ENCODE peak calls at places on chromosomes 12 and 14, in ten cellular contexts. M is HCT116, E is tibial nerve, P is spleen, T is adrenal gland, V is GM12891, S is NB4, D is lower leg skin, X is right lobe of liver, R is transverse colon. L is an unnamed sample.

GRCh38 chr12:51371295-51371953 is 19.8 kb downstream of the GALNT6 start:
- DNase-seq in V (no peak), M (peak; percentile 71), D (no peak), X (peak; percentile 93), T (peak; percentile 94), P (no peak), E (peak; percentile 48), S (peak; percentile 53), R (peak; percentile 15), L (no peak)

GRCh38 chr14:68816183-68816942 is 23.5 kb upstream of the ZFP36L1 start:
- DNase-seq in X (peak; percentile 92), E (peak; percentile 85), D (peak; percentile 98), V (peak; percentile 93), S (peak; percentile 84), P (peak; percentile 99), R (peak; percentile 92), T (peak; percentile 88), M (no peak), L (peak; percentile 95)

GRCh38 chr14:46053221-46053620 is 598.4 kb downstream of the RPL10L start:
- DNase-seq in E (no peak), V (no peak), M (no peak), P (no peak), D (no peak), S (no peak), R (no peak), T (no peak), X (no peak), L (no peak)

GRCh38 chr12:117836999-117837736 is 131.6 kb downstream of the KSR2 start:
- DNase-seq in V (peak; percentile 50), M (peak; percentile 39), T (peak; percentile 57), S (peak; percentile 80), P (peak; percentile 87), X (peak; percentile 74), E (peak; percentile 86), R (peak; percentile 82), D (peak; percentile 96), L (peak; percentile 80)

GRCh38 chr14:68089146-68089715 is 269.7 kb downstream of the RAD51B start:
- DNase-seq in P (no peak), T (no peak), M (peak; percentile 86), D (no peak), X (no peak), S (no peak), V (no peak), E (no peak), R (no peak), L (no peak)

GRCh38 chr12:19432309-19433170 is 6.8 kb upstream of the AEBP2 start:
- DNase-seq in M (no peak), P (no peak), V (no peak), S (no peak), E (no peak), X (no peak), R (no peak), D (no peak), T (no peak), L (no peak)

GRCh38 chr14:68986926-68987652 is 8.0 kb upstream of the ACTN1 start:
- DNase-seq in T (no peak), R (no peak), V (no peak), S (no peak), P (no peak), D (no peak), X (no peak), M (no peak), E (no peak), L (no peak)

GRCh38 chr12:71662861-71663560 is 637 bp downstream of the ZFC3H1 start:
- DNase-seq in M (no peak), T (peak; percentile 65), P (peak; percentile 94), R (peak; percentile 73), X (peak; percentile 70), V (peak; percentile 8), S (peak; percentile 78), E (peak; percentile 32), D (peak; percentile 93), L (peak; percentile 86)

GRCh38 chr12:90280033-90280432 is 571.4 kb upstream of the ATP2B1 start:
- DNase-seq in S (peak; percentile 44), T (no peak), R (no peak), V (no peak), E (no peak), P (no peak), D (no peak), X (no peak), M (no peak), L (no peak)

GRCh38 chr12:27732281-27732680 is 21.6 kb downstream of the MRPS35 start:
- DNase-seq in S (peak; percentile 47), V (no peak), D (no peak), X (peak; percentile 67), R (no peak), T (no peak), M (no peak), E (no peak), P (no peak), L (peak; percentile 22)

GRCh38 chr14:99157676-99158075 is 114.3 kb downstream of the BCL11B start:
- DNase-seq in T (no peak), M (no peak), X (no peak), V (no peak), R (no peak), P (no peak), S (no peak), E (no peak), D (peak; percentile 48), L (no peak)

GRCh38 chr12:106301611-106302321 is 767 bp upstream of the TCP11L2 start:
- DNase-seq in D (peak; percentile 91), E (peak; percentile 44), P (peak; percentile 89), S (peak; percentile 77), R (peak; percentile 88), T (peak; percentile 37), M (no peak), X (peak; percentile 56), V (peak; percentile 21), L (peak; percentile 99)

GRCh38 chr12:67658486-67658885 is 9.9 kb downstream of the DYRK2 start:
- DNase-seq in D (no peak), M (no peak), S (no peak), X (no peak), V (no peak), R (no peak), P (no peak), E (no peak), T (no peak), L (no peak)

GRCh38 chr14:61585598-61586538 is 109.4 kb upstream of the HIF1A start:
- DNase-seq in S (no peak), T (peak; percentile 94), V (no peak), X (peak; percentile 66), R (peak; percentile 58), M (no peak), P (peak; percentile 84), D (peak; percentile 87), E (peak; percentile 55), L (no peak)

GRCh38 chr14:95537298-95538089 is 2.6 kb downstream of the GLRX5 start:
- DNase-seq in P (no peak), E (no peak), M (no peak), X (peak; percentile 74), D (no peak), V (no peak), S (no peak), T (peak; percentile 43), R (no peak), L (peak; percentile 58)

GRCh38 chr12:122079038-122079531 is 529 bp downstream of the MLXIP start:
- DNase-seq in V (no peak), P (peak; percentile 89), R (peak; percentile 43), S (peak; percentile 74), X (peak; percentile 74), T (peak; percentile 39), E (no peak), D (no peak), M (no peak), L (peak; percentile 84)

GRCh38 chr14:94532462-94532861 is 23.2 kb upstream of the SERPINA12 start:
- DNase-seq in V (no peak), X (no peak), R (no peak), E (no peak), M (no peak), D (no peak), P (no peak), S (no peak), T (no peak), L (no peak)

GRCh38 chr12:31896514-31897039 is 62.6 kb upstream of the RESF1 start:
- DNase-seq in D (peak; percentile 85), M (no peak), E (peak; percentile 32), S (peak; percentile 96), T (peak; percentile 48), R (peak; percentile 73), P (peak; percentile 77), X (no peak), V (peak; percentile 61), L (peak; percentile 57)
- TF ChIP-seq POLR2A in D (no peak), M (no peak), E (no peak), S (no peak), T (no peak), R (no peak), P (no peak), X (no peak), V (peak; percentile 77), L (peak; percentile 26)

GRCh38 chr12:13790317-13790716 is 191.1 kb downstream of the GRIN2B start:
- DNase-seq in T (no peak), P (no peak), V (no peak), S (no peak), X (no peak), E (no peak), D (no peak), R (no peak), M (no peak), L (no peak)
- TF ChIP-seq POLR2A in T (no peak), P (no peak), V (no peak), S (no peak), X (no peak), E (no peak), D (no peak), R (no peak), M (no peak), L (no peak)

DNA sequence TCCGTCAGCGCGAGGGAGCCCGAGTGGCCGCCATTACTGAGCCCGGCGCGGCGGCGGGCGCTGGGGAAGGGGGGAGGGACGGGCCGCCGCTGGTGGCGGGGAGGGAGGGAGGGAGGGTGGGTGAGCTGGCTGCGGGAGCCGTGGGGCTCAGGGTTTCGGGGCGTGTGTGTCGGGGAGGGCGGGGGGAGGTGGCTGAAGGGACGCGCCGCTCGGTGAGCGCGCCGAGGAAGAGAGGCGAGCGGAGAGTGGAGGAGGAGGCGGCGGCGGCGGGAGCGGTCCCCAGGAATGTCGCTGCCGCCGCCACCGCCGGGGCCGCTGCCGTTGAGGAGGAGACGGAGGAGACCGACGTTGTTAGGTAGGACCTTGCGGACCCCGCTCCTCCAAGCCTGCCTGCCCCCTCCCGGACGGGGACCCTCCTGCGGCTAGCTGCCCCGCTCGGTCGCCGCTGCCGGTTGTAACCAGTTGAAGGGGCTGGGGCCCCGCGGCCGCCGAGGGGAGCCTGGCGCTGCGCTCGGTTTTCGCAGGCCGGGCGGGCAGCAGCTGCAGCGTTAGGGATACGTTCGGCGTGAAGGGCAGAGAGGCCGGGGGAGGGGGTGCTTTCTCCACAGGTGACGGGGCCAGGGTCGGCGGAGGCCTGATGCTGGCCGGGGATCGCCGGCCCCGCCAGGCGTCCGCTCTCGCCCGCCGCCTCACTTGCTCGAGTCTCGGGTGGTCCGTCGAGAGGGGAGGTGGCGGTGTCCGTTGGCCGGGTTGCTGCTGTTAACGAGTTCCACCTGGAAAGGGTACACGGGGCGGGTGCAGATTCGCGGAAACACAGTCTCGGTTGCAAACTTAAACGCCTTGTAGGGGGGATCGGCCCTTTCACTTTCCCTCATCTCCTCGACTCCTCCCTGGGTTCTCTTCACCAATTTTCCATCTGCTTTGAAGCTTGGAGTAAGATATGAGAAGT is at the start of gene ARHGAP5:
- DNase-seq in R (peak; percentile 51), E (no peak), T (no peak), V (peak; percentile 13), X (no peak), S (peak; percentile 37), M (no peak), D (peak; percentile 90), P (peak; percentile 94), L (peak; percentile 71)
- TF ChIP-seq POLR2A in R (peak; percentile 73), E (no peak), T (peak; percentile 24), V (no peak), X (peak; percentile 17), S (no peak), M (no peak), D (no peak), P (no peak), L (peak; percentile 47)

GRCh38 chr12:31590730-31591307 is at the start of gene DENND5B:
- DNase-seq in X (peak; percentile 90), D (peak; percentile 90), V (peak; percentile 69), T (peak; percentile 77), M (no peak), S (peak; percentile 80), P (peak; percentile 93), E (peak; percentile 58), R (peak; percentile 82), L (peak; percentile 70)
- TF ChIP-seq POLR2A in X (peak; percentile 39), D (no peak), V (no peak), T (peak; percentile 74), M (no peak), S (peak; percentile 36), P (no peak), E (peak; percentile 62), R (no peak), L (no peak)

L was measured in erythroblast.